ENCODE peak calls at places on chromosomes 4 and X, in four cellular contexts. C, J, O and L are unnamed samples.

GRCh38 chr4:27084685-27085356 is 224.2 kb downstream of the STIM2 start:
- DNase-seq in C (peak), J (peak), O (peak), L (no peak)

GRCh38 chr4:2085496-2085901 is 26.4 kb downstream of the NAT8L start:
- DNase-seq in C (peak), J (no peak), O (no peak), L (no peak)

GRCh38 chrX:121110536-121110935 is 63.1 kb downstream of the GLUD2 start:
- DNase-seq in C (no peak), J (no peak), O (no peak), L (no peak)

GRCh38 chr4:58732973-58733372 is 1622.8 kb upstream of the IGFBP7 start:
- DNase-seq in C (no peak), J (no peak), O (no peak), L (no peak)

GRCh38 chrX:9318213-9318612 is 146.6 kb upstream of the TBL1X start:
- DNase-seq in C (no peak), J (no peak), O (no peak), L (no peak)

GRCh38 chr4:47824844-47825243 is 13.0 kb downstream of the CORIN start:
- DNase-seq in C (no peak), J (no peak), O (no peak), L (no peak)

GRCh38 chr4:3831529-3832150 is 65.5 kb downstream of the ADRA2C start:
- DNase-seq in C (no peak), J (no peak), O (no peak), L (no peak)

GRCh38 chr4:78926825-78927224 is 12.4 kb downstream of the PAQR3 start:
- DNase-seq in C (no peak), J (no peak), O (no peak), L (no peak)

GRCh38 chr4:81523672-81524436 is 52.1 kb upstream of the RASGEF1B start:
- DNase-seq in C (no peak), J (no peak), O (no peak), L (no peak)

GRCh38 chr4:109548655-109549054 is 11.4 kb upstream of the MCUB start:
- DNase-seq in C (no peak), J (peak), O (peak), L (no peak)

GRCh38 chr4:177446571-177446970 is 4.3 kb upstream of the AGA start:
- DNase-seq in C (no peak), J (no peak), O (no peak), L (no peak)

GRCh38 chrX:72714471-72714916 is 388 bp upstream of the PHKA1 start:
- DNase-seq in C (peak), J (peak), O (peak), L (peak)

GRCh38 chrX:12269484-12269883 is 131.2 kb downstream of the FRMPD4 start:
- DNase-seq in C (no peak), J (peak), O (no peak), L (no peak)

GRCh38 chrX:119521246-119521645 is 44.0 kb downstream of the STEEP1 start:
- DNase-seq in C (no peak), J (no peak), O (no peak), L (no peak)

GRCh38 chrX:133414399-133415275 is 652 bp downstream of the GPC4 start:
- DNase-seq in C (no peak), J (no peak), O (peak), L (no peak)